ENCODE peak calls at places on chromosomes 12 and 14, in six cellular contexts. F is A549, C is endothelial cell of umbilical vein, E is HepG2, X is K562, W is H1. U is an unnamed sample.

GRCh38 chr12:4355843-4356327 is 23.6 kb downstream of the FGF23 start:
- DNase-seq in F (peak; percentile 76), C (peak; percentile 19), E (peak; percentile 28), X (peak; percentile 60), W (peak; percentile 67), U (peak; percentile 95)

GRCh38 chr12:113528606-113529005 is 56.9 kb upstream of the LHX5 start:
- DNase-seq in F (no peak), C (no peak), E (no peak), X (no peak), W (no peak), U (peak; percentile 21)

GRCh38 chr14:53517276-53517960 is 364.3 kb upstream of the DDHD1 start:
- DNase-seq in F (no peak), C (no peak), E (no peak), X (no peak), W (no peak), U (no peak)

GRCh38 chr14:56555921-56556570 is 23.6 kb upstream of the TMEM260 start:
- DNase-seq in F (peak; percentile 58), C (peak; percentile 46), E (peak; percentile 76), X (peak; percentile 7), W (no peak), U (no peak)

GRCh38 chr12:26715232-26715631 is 117.8 kb downstream of the ITPR2 start:
- DNase-seq in F (no peak), C (no peak), E (no peak), X (no peak), W (no peak), U (no peak)

GRCh38 chr14:40129162-40129561 is 696.9 kb upstream of the FBXO33 start:
- DNase-seq in F (no peak), C (no peak), E (no peak), X (no peak), W (no peak), U (no peak)

GRCh38 chr14:64704743-64705405 is 650 bp downstream of the PLEKHG3 start:
- DNase-seq in F (no peak), C (no peak), E (no peak), X (peak; percentile 13), W (no peak), U (no peak)

GRCh38 chr14:36583242-36584166 is 1.1 kb upstream of the NKX2-8 start:
- DNase-seq in F (no peak), C (no peak), E (no peak), X (no peak), W (no peak), U (peak; percentile 29)

GRCh38 chr12:12083688-12084087 is 12.9 kb downstream of the BCL2L14 start:
- DNase-seq in F (no peak), C (no peak), E (no peak), X (no peak), W (no peak), U (no peak)

GRCh38 chr12:80058586-80058985 is 40.8 kb upstream of the OTOGL start:
- DNase-seq in F (no peak), C (no peak), E (no peak), X (no peak), W (no peak), U (no peak)

GRCh38 chr14:21915814-21916213 is 242.2 kb upstream of the OR4E1 start:
- DNase-seq in F (peak; percentile 78), C (peak; percentile 91), E (peak; percentile 40), X (no peak), W (no peak), U (no peak)

GRCh38 chr12:46458500-46459106 is 86.0 kb upstream of the SLC38A2 start:
- DNase-seq in F (no peak), C (no peak), E (no peak), X (no peak), W (no peak), U (no peak)

GRCh38 chr12:107525063-107525718 is 160.4 kb upstream of the PWP1 start:
- DNase-seq in F (no peak), C (no peak), E (no peak), X (no peak), W (no peak), U (no peak)

GRCh38 chr14:105931808-105932483 is 405.6 kb downstream of the TMEM121 start:
- DNase-seq in F (peak; percentile 29), C (no peak), E (no peak), X (peak; percentile 6), W (no peak), U (no peak)

GRCh38 chr14:71733210-71733883 is 198.9 kb upstream of the RGS6 start:
- DNase-seq in F (no peak), C (no peak), E (no peak), X (no peak), W (no peak), U (no peak)

GRCh38 chr14:61192970-61193369 is 88.2 kb downstream of the TMEM30B start:
- DNase-seq in F (no peak), C (no peak), E (no peak), X (no peak), W (no peak), U (no peak)

GRCh38 chr12:91276529-91276928 is 93.9 kb upstream of the DCN start:
- DNase-seq in F (no peak), C (no peak), E (no peak), X (no peak), W (no peak), U (no peak)

GRCh38 chr12:78192979-78193378 is 362.3 kb downstream of the NAV3 start:
- DNase-seq in F (no peak), C (no peak), E (no peak), X (no peak), W (no peak), U (no peak)

GRCh38 chr14:20564501-20564997 is 3.7 kb upstream of the RNASE9 start:
- DNase-seq in F (no peak), C (no peak), E (no peak), X (no peak), W (no peak), U (peak; percentile 23)

GRCh38 chr14:20559461-20559904 is 1.4 kb downstream of the RNASE9 start:
- DNase-seq in F (no peak), C (no peak), E (no peak), X (no peak), W (peak; percentile 34), U (no peak)

GRCh38 chr14:20560961-20561360 is at the start of gene RNASE9:
- DNase-seq in F (peak; percentile 26), C (no peak), E (no peak), X (peak; percentile 54), W (no peak), U (no peak)

GRCh38 chr14:20568393-20568792 is 7.5 kb upstream of the RNASE9 start:
- DNase-seq in F (no peak), C (no peak), E (no peak), X (no peak), W (no peak), U (no peak)

DNA sequence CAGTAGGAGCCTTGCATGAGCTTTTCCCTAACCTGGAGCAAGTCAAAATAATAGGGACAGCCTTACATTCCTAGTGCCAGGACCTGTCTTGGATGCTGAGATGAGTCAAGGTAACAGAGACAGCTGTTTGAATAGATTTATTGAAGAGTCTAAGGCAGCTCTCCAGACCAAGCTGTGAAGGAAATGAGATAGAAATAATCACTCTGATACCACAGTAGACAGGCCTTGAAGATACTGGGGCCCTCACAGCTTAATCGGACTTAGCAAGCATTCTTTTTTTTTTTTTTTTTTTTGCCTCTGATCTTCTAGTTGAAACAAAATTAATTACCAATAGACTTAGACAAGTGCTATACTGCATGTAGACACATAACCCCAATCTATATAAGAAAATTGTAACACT is 3.1 kb upstream of the RNASE9 start:
- DNase-seq in F (no peak), C (no peak), E (no peak), X (no peak), W (no peak), U (no peak)
- TF ChIP-seq JUN in F (no peak), C (no peak), E (no peak), X (no peak), W (no peak), U (no peak)

GRCh38 chr14:30982583-30982982 is 42.9 kb upstream of the AP4S1 start:
- DNase-seq in F (no peak), C (no peak), E (no peak), X (no peak), W (no peak), U (no peak)
- TF ChIP-seq JUN in F (no peak), C (no peak), E (no peak), X (no peak), W (no peak), U (no peak)

GRCh38 chr12:42291680-42292079 is 34.2 kb downstream of the ZCRB1 start:
- DNase-seq in F (no peak), C (no peak), E (no peak), X (no peak), W (no peak), U (no peak)
- TF ChIP-seq JUN in F (no peak), C (no peak), E (no peak), X (no peak), W (no peak), U (no peak)

DNA sequence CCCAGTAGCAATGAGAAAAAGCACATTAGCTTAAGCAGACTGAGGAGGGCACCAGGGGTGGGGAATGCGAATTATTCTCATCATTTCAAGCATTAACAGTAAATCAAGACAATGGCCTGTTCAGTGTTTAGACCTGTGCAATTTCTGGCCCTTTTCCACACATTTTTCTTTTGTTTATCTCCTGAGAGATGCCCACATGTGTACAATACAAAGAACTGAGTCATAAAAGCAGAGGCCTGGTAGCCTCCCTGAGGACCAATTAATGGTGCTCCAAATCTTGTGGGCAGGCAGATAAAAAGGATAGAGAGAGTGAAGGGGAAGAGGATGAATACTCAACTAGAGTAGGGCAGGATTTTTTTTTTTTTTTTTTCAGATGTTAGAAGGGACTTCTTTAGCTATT is 480.8 kb downstream of the RERGL start:
- DNase-seq in F (no peak), C (no peak), E (no peak), X (no peak), W (no peak), U (no peak)
- TF ChIP-seq JUN in F (no peak), C (no peak), E (no peak), X (no peak), W (no peak), U (no peak)

DNA sequence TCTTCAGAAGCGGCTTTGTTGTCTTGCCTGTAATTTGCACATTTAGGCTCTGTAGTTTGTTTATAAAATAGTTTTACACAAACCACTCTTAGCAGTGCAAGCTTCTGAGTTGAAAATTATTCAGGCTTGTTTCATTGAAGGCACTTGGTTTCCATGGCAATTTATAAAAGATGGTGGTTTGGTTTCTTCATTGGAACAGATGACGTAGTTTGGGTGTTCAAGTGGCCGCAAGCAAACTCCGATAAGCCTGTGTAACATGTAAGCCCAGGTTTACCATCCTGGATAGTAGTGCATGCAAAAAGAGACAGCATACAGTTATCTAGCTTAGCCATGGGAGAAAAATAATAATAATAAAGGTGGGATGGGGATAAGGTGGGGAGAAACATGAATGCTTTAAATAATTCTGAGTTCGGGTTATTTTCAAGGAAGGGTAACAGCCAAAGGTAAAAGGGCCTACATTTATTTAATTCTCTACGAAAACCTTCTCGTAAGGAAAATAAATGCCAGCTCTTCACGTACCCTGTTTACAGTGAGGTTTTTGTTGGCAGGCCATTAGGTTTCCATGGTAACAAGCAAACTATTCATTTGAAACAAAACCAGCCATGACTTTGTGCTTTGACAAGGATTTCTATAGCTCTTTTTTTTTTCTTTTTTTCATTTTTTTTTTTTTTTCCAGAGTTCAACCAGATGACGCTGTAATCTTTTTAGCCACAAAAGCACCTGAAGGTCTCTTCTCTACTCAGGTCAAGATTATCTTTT is 189.6 kb upstream of the RPL10L start:
- DNase-seq in F (peak; percentile 27), C (no peak), E (no peak), X (no peak), W (no peak), U (no peak)
- TF ChIP-seq JUN in F (no peak), C (no peak), E (no peak), X (no peak), W (no peak), U (no peak)